ENCODE peak calls at places on chromosome 10, in four cellular contexts. R is HFF-Myc, Q is ELF-1, U is iris pigment epithelial cell. Y is an unnamed sample.

GRCh38 chr10:69961168-69961863 is 91.3 kb upstream of the MACROH2A2 start:
- DNase-seq in Q (peak), R (no peak), U (peak), Y (peak)

GRCh38 chr10:35961501-35961900 is 319.4 kb upstream of the FZD8 start:
- DNase-seq in U (peak), R (no peak), Q (no peak), Y (no peak)

GRCh38 chr10:59622320-59622901 is 87.2 kb downstream of the SLC16A9 start:
- DNase-seq in R (peak), Q (peak), U (peak), Y (peak)

GRCh38 chr10:123203393-123204126 is 49.4 kb downstream of the BUB3 start:
- DNase-seq in R (no peak), U (no peak), Q (no peak), Y (no peak)

GRCh38 chr10:24448351-24449009 is 239.5 kb downstream of the KIAA1217 start:
- DNase-seq in R (no peak), Q (no peak), U (peak), Y (no peak)

GRCh38 chr10:118101501-118101900 is 54.8 kb upstream of the RAB11FIP2 start:
- DNase-seq in Q (no peak), U (peak), R (no peak), Y (no peak)

GRCh38 chr10:110008518-110009339 is 945 bp downstream of the ADD3 start:
- DNase-seq in U (no peak), R (no peak), Q (peak), Y (peak)

GRCh38 chr10:93445097-93445960 is 36.8 kb downstream of the MYOF start:
- DNase-seq in Q (peak), U (peak), R (peak), Y (peak)

GRCh38 chr10:128180843-128181242 is 54.6 kb upstream of the MKI67 start:
- DNase-seq in U (no peak), R (no peak), Q (no peak), Y (no peak)

GRCh38 chr10:28542728-28543127 is 9.8 kb downstream of the WAC start:
- DNase-seq in Q (no peak), R (no peak), U (no peak), Y (no peak)

GRCh38 chr10:74244097-74244685 is 93.2 kb downstream of the ADK start:
- DNase-seq in Q (no peak), U (peak), R (no peak), Y (peak)

GRCh38 chr10:7260412-7260900 is 150.4 kb downstream of the SFMBT2 start:
- DNase-seq in U (peak), R (peak), Q (peak), Y (peak)

GRCh38 chr10:49300140-49300974 is 1.4 kb downstream of the C10orf71 start:
- DNase-seq in R (peak), U (no peak), Q (peak), Y (no peak)

GRCh38 chr10:88423732-88424131 is 159.4 kb downstream of the RNLS start:
- DNase-seq in Q (no peak), U (no peak), R (no peak), Y (no peak)

GRCh38 chr10:91983403-91983802 is 59.8 kb downstream of the BTAF1 start:
- DNase-seq in U (no peak), R (no peak), Q (peak), Y (no peak)

GRCh38 chr10:11846542-11846941 is 23.4 kb downstream of the PROSER2 start:
- DNase-seq in U (peak), Q (no peak), R (no peak), Y (no peak)

GRCh38 chr10:86203162-86203905 is 163.3 kb downstream of the GRID1 start:
- DNase-seq in R (no peak), U (peak), Q (peak), Y (peak)

GRCh38 chr10:77798940-77799339 is 127.6 kb downstream of the DLG5 start:
- DNase-seq in R (no peak), Q (no peak), U (peak), Y (no peak)

GRCh38 chr10:129483427-129484010 is 16.5 kb downstream of the MGMT start:
- DNase-seq in Q (no peak), R (no peak), U (no peak), Y (no peak)

GRCh38 chr10:3406556-3406955 is 234.0 kb upstream of the PITRM1 start:
- DNase-seq in R (no peak), U (no peak), Q (no peak), Y (no peak)

GRCh38 chr10:4131407-4132215 is 346.6 kb upstream of the KLF6 start:
- DNase-seq in Q (no peak), R (peak), U (peak), Y (no peak)

GRCh38 chr10:60192986-60193385 is 196.7 kb downstream of the ANK3 start:
- DNase-seq in U (no peak), R (no peak), Q (no peak), Y (no peak)

GRCh38 chr10:74881253-74881884 is 55.0 kb downstream of the KAT6B start:
- DNase-seq in U (no peak), Q (no peak), R (no peak), Y (no peak)

GRCh38 chr10:89741126-89741762 is 39.9 kb downstream of the KIF20B start:
- DNase-seq in R (no peak), Q (peak), U (no peak), Y (peak)

GRCh38 chr10:115659616-115660015 is 566.5 kb downstream of the ATRNL1 start:
- DNase-seq in U (peak), Q (no peak), R (no peak), Y (no peak)

GRCh38 chr10:132251928-132252327 is 55.8 kb downstream of the STK32C start:
- DNase-seq in Q (no peak), R (no peak), U (no peak), Y (no peak)

GRCh38 chr10:75592888-75593643 is 161.6 kb downstream of the LRMDA start:
- DNase-seq in Q (no peak), U (no peak), R (no peak), Y (no peak)

GRCh38 chr10:75105576-75106197 is 5.8 kb upstream of the SAMD8 start:
- DNase-seq in R (no peak), Q (no peak), U (no peak), Y (no peak)

GRCh38 chr10:17649836-17650235 is 5.9 kb downstream of the STAM start:
- DNase-seq in Q (no peak), R (no peak), U (peak), Y (no peak)

GRCh38 chr10:124403548-124403947 is 15.2 kb downstream of the OAT start:
- DNase-seq in U (peak), Q (peak), R (peak), Y (peak)

GRCh38 chr10:3272300-3272699 is 99.7 kb upstream of the PITRM1 start:
- DNase-seq in U (no peak), Q (no peak), R (no peak), Y (peak)

GRCh38 chr10:58385784-58386112 is 538 bp downstream of the TFAM start:
- DNase-seq in Q (no peak), R (no peak), U (peak), Y (peak)

GRCh38 chr10:24917493-24917892 is 34.9 kb downstream of the PRTFDC1 start:
- DNase-seq in Q (no peak), U (no peak), R (no peak), Y (no peak)